ENCODE peak calls at places on chromosomes 13 and 19, in six cellular contexts. B is H54, A is left ventricle myocardium superior, R is ELF-1, H is Calu3, N is renal cortical epithelial cell. U is an unnamed sample.

GRCh38 chr13:74115138-74115537 is 19.1 kb downstream of the KLF12 start:
- DNase-seq in N (peak; percentile 68), B (no peak), A (no peak), H (no peak), R (no peak), U (no peak)

GRCh38 chr13:75326173-75327131 is 155.5 kb downstream of the TBC1D4 start:
- DNase-seq in R (no peak), A (no peak), N (no peak), H (no peak), B (no peak), U (no peak)

GRCh38 chr19:27972291-27973040 is 1240.5 kb downstream of the UQCRFS1 start:
- DNase-seq in H (peak; percentile 25), N (peak; percentile 90), R (peak; percentile 9), B (peak; percentile 23), A (no peak), U (no peak)

GRCh38 chr19:22619371-22619770 is 14.8 kb upstream of the ZNF492 start:
- DNase-seq in B (no peak), H (no peak), A (no peak), R (no peak), N (no peak), U (no peak)

GRCh38 chr13:113855931-113856715 is 7.8 kb downstream of the GAS6 start:
- DNase-seq in A (no peak), N (no peak), R (peak; percentile 0), H (no peak), B (no peak), U (no peak)

GRCh38 chr13:87903568-87903967 is 232.4 kb downstream of the SLITRK5 start:
- DNase-seq in H (no peak), N (no peak), R (no peak), B (no peak), A (no peak), U (no peak)

GRCh38 chr13:94351292-94352000 is 128.0 kb downstream of the DCT start:
- DNase-seq in A (no peak), H (no peak), N (peak; percentile 82), R (no peak), B (peak; percentile 31), U (no peak)

GRCh38 chr19:40309666-40310065 is 24.5 kb upstream of the AKT2 start:
- DNase-seq in A (no peak), N (no peak), H (no peak), B (no peak), R (no peak), U (no peak)

GRCh38 chr13:106433066-106433465 is 102.4 kb downstream of the EFNB2 start:
- DNase-seq in B (no peak), N (no peak), H (no peak), R (peak; percentile 65), A (no peak), U (no peak)

GRCh38 chr19:45340232-45340898 is at the start of gene KLC3:
- DNase-seq in R (peak; percentile 50), H (peak; percentile 84), A (no peak), N (no peak), B (no peak), U (peak; percentile 76)

GRCh38 chr19:14003279-14004051 is 2.7 kb downstream of the RFX1 start:
- DNase-seq in R (no peak), H (no peak), A (peak; percentile 20), B (no peak), N (peak; percentile 20), U (no peak)

GRCh38 chr19:49492573-49493411 is 3.4 kb upstream of the RPS11 start:
- DNase-seq in R (peak; percentile 65), A (no peak), H (no peak), N (no peak), B (no peak), U (no peak)

GRCh38 chr13:72412481-72412880 is 314.9 kb downstream of the MZT1 start:
- DNase-seq in R (no peak), H (no peak), A (no peak), N (peak; percentile 11), B (no peak), U (no peak)

GRCh38 chr13:39349391-39349790 is 253.6 kb downstream of the LHFPL6 start:
- DNase-seq in R (no peak), A (no peak), B (no peak), N (no peak), H (no peak), U (no peak)

GRCh38 chr13:28658796-28659610 is at the start of gene POMP:
- DNase-seq in R (peak; percentile 93), B (peak; percentile 70), A (peak; percentile 96), H (peak; percentile 84), N (peak; percentile 67), U (peak; percentile 95)

GRCh38 chr19:3494051-3494450 is 6.4 kb downstream of the DOHH start:
- DNase-seq in B (peak; percentile 85), N (no peak), A (no peak), H (no peak), R (peak; percentile 65), U (peak; percentile 61)

GRCh38 chr19:29616541-29616940 is 10.5 kb downstream of the POP4 start:
- DNase-seq in R (no peak), A (no peak), N (no peak), B (no peak), H (no peak), U (no peak)

GRCh38 chr19:56114711-56115110 is 6.4 kb downstream of the ZNF787 start:
- DNase-seq in H (no peak), B (no peak), R (no peak), N (no peak), A (no peak), U (no peak)

GRCh38 chr13:56347014-56347413 is 793.7 kb upstream of the PRR20A start:
- DNase-seq in N (no peak), R (no peak), B (no peak), H (no peak), A (no peak), U (no peak)

GRCh38 chr13:109790071-109790470 is 3.7 kb upstream of the IRS2 start:
- DNase-seq in B (no peak), H (no peak), N (peak; percentile 52), A (no peak), R (no peak), U (no peak)